ENCODE peak calls at places on chromosomes 4 and X, in four cellular contexts. One of them, this sample, is unnamed.

GRCh38 chrX:120690344-120690743 is 60.5 kb upstream of the C1GALT1C1 start:
- DNase-seq in K562: no peak
- DNase-seq in HepG2: no peak
- DNase-seq in HCT116: no peak
- DNase-seq in this sample: no peak

GRCh38 chr4:69025191-69025998 is 70.9 kb upstream of the UGT2B7 start:
- DNase-seq in K562: no peak
- DNase-seq in HCT116: peak
- DNase-seq in HepG2: peak
- DNase-seq in this sample: no peak

GRCh38 chrX:41558531-41558930 is 111.4 kb downstream of the NYX start:
- DNase-seq in HCT116: no peak
- DNase-seq in HepG2: no peak
- DNase-seq in K562: peak
- DNase-seq in this sample: no peak

GRCh38 chrX:56986138-56986537 is 9.2 kb downstream of the SPIN3 start:
- DNase-seq in K562: no peak
- DNase-seq in HCT116: no peak
- DNase-seq in HepG2: no peak
- DNase-seq in this sample: no peak

GRCh38 chr4:6263541-6264540 is 5.8 kb upstream of the WFS1 start:
- DNase-seq in K562: no peak
- DNase-seq in HepG2: peak
- DNase-seq in HCT116: no peak
- DNase-seq in this sample: no peak

GRCh38 chrX:124093222-124093621 is 131.7 kb downstream of the STAG2 start:
- DNase-seq in HepG2: no peak
- DNase-seq in HCT116: no peak
- DNase-seq in K562: no peak
- DNase-seq in this sample: no peak

GRCh38 chr4:89733936-89734335 is 103.0 kb downstream of the SNCA start:
- DNase-seq in K562: no peak
- DNase-seq in HCT116: no peak
- DNase-seq in HepG2: no peak
- DNase-seq in this sample: no peak

GRCh38 chr4:75549019-75549418 is 6.8 kb upstream of the ODAPH start:
- DNase-seq in HCT116: no peak
- DNase-seq in K562: no peak
- DNase-seq in HepG2: no peak
- DNase-seq in this sample: no peak

GRCh38 chr4:169348541-169348940 is 77.8 kb upstream of the SH3RF1 start:
- DNase-seq in HCT116: no peak
- DNase-seq in K562: no peak
- DNase-seq in HepG2: no peak
- DNase-seq in this sample: no peak

GRCh38 chrX:2383735-2384134 is 117.0 kb downstream of the DHRSX start:
- DNase-seq in HepG2: no peak
- DNase-seq in K562: no peak
- DNase-seq in HCT116: no peak
- DNase-seq in this sample: no peak

GRCh38 chrX:40205471-40205870 is 107.7 kb upstream of the BCOR start:
- DNase-seq in HCT116: no peak
- DNase-seq in K562: no peak
- DNase-seq in HepG2: no peak
- DNase-seq in this sample: no peak

GRCh38 chr4:30943356-30943755 is 223.2 kb downstream of the PCDH7 start:
- DNase-seq in HCT116: no peak
- DNase-seq in HepG2: no peak
- DNase-seq in K562: no peak
- DNase-seq in this sample: no peak

GRCh38 chrX:154658957-154659356 is 5.6 kb upstream of the CTAG2 start:
- DNase-seq in HepG2: no peak
- DNase-seq in HCT116: no peak
- DNase-seq in K562: no peak
- DNase-seq in this sample: no peak

GRCh38 chrX:2228466-2228865 is 272.3 kb downstream of the DHRSX start:
- DNase-seq in K562: no peak
- DNase-seq in HCT116: no peak
- DNase-seq in HepG2: no peak
- DNase-seq in this sample: no peak

GRCh38 chrX:19127649-19128168 is 5.4 kb upstream of the ADGRG2 start:
- DNase-seq in HCT116: no peak
- DNase-seq in K562: no peak
- DNase-seq in HepG2: no peak
- DNase-seq in this sample: no peak

GRCh38 chrX:150507251-150507856 is 61.1 kb upstream of the MTM1 start:
- DNase-seq in HepG2: no peak
- DNase-seq in K562: no peak
- DNase-seq in HCT116: no peak
- DNase-seq in this sample: no peak

GRCh38 chrX:154355094-154355775 is 19.2 kb downstream of the FLNA start:
- DNase-seq in HCT116: no peak
- DNase-seq in HepG2: no peak
- DNase-seq in K562: no peak
- DNase-seq in this sample: no peak

GRCh38 chrX:136030357-136031225 is 45.4 kb downstream of the SLC9A6 start:
- DNase-seq in HepG2: no peak
- DNase-seq in HCT116: no peak
- DNase-seq in K562: no peak
- DNase-seq in this sample: no peak

GRCh38 chrX:125306335-125306866 is 13.3 kb upstream of the TEX13C start:
- DNase-seq in HCT116: no peak
- DNase-seq in HepG2: no peak
- DNase-seq in K562: no peak
- DNase-seq in this sample: no peak

GRCh38 chr4:15953625-15954024 is 9.3 kb downstream of the FGFBP2 start:
- DNase-seq in HepG2: no peak
- DNase-seq in HCT116: no peak
- DNase-seq in K562: no peak
- DNase-seq in this sample: no peak

GRCh38 chrX:96575011-96575410 is 109.6 kb upstream of the DIAPH2 start:
- DNase-seq in K562: no peak
- DNase-seq in HCT116: no peak
- DNase-seq in HepG2: no peak
- DNase-seq in this sample: no peak

GRCh38 chrX:43008356-43008755 is 230.4 kb upstream of the PPP1R2C start:
- DNase-seq in HCT116: no peak
- DNase-seq in K562: no peak
- DNase-seq in HepG2: no peak
- DNase-seq in this sample: no peak

GRCh38 chr4:89311433-89311832 is 3.8 kb upstream of the GPRIN3 start:
- DNase-seq in HCT116: no peak
- DNase-seq in HepG2: no peak
- DNase-seq in K562: no peak
- DNase-seq in this sample: no peak

GRCh38 chr4:173532725-173533511 is 2.9 kb upstream of the HAND2 start:
- DNase-seq in HepG2: no peak
- DNase-seq in K562: no peak
- DNase-seq in HCT116: no peak
- DNase-seq in this sample: no peak

GRCh38 chr4:74546020-74546419 is 101.1 kb downstream of the AREG start:
- DNase-seq in HepG2: no peak
- DNase-seq in HCT116: no peak
- DNase-seq in K562: no peak
- DNase-seq in this sample: no peak

GRCh38 chr4:73433140-73433539 is 2.9 kb upstream of the AFP start:
- DNase-seq in HCT116: no peak
- DNase-seq in HepG2: no peak
- DNase-seq in K562: no peak
- DNase-seq in this sample: no peak

GRCh38 chrX:38968817-38969216 is 167.6 kb downstream of the MID1IP1 start:
- DNase-seq in HCT116: no peak
- DNase-seq in HepG2: no peak
- DNase-seq in K562: no peak
- DNase-seq in this sample: no peak

GRCh38 chrX:77398341-77398740 is 48.8 kb upstream of the FGF16 start:
- DNase-seq in HCT116: no peak
- DNase-seq in HepG2: no peak
- DNase-seq in K562: no peak
- DNase-seq in this sample: no peak

GRCh38 chr4:47641755-47642154 is 156.7 kb downstream of the ATP10D start:
- DNase-seq in K562: no peak
- DNase-seq in HCT116: no peak
- DNase-seq in HepG2: no peak
- DNase-seq in this sample: no peak

GRCh38 chr4:105622269-105622668 is 69.8 kb downstream of the ARHGEF38 start:
- DNase-seq in K562: no peak
- DNase-seq in HepG2: no peak
- DNase-seq in HCT116: no peak
- DNase-seq in this sample: no peak

GRCh38 chrX:2841511-2841910 is 12.8 kb downstream of the GYG2 start:
- DNase-seq in K562: no peak
- DNase-seq in HepG2: no peak
- DNase-seq in HCT116: no peak
- DNase-seq in this sample: no peak

GRCh38 chr4:25313194-25313895 is 771 bp downstream of the ZCCHC4 start:
- DNase-seq in K562: no peak
- DNase-seq in HCT116: no peak
- DNase-seq in HepG2: peak
- DNase-seq in this sample: no peak

GRCh38 chr4:78356251-78356650 is 195.3 kb upstream of the ANXA3 start:
- DNase-seq in HCT116: no peak
- DNase-seq in K562: no peak
- DNase-seq in HepG2: no peak
- DNase-seq in this sample: no peak

GRCh38 chr4:157832596-157832995 is 340.2 kb downstream of the GASK1B start:
- DNase-seq in K562: no peak
- DNase-seq in HepG2: peak
- DNase-seq in HCT116: no peak
- DNase-seq in this sample: no peak

GRCh38 chrX:129665916-129666644 is 11.3 kb upstream of the APLN start:
- DNase-seq in HCT116: peak
- DNase-seq in HepG2: no peak
- DNase-seq in K562: no peak
- DNase-seq in this sample: peak

GRCh38 chr4:24001945-24002640 is 112.2 kb upstream of the PPARGC1A start:
- DNase-seq in HepG2: no peak
- DNase-seq in HCT116: no peak
- DNase-seq in K562: no peak
- DNase-seq in this sample: no peak

GRCh38 chr4:147825451-147826287 is 93.8 kb downstream of the ARHGAP10 start:
- DNase-seq in K562: no peak
- DNase-seq in HepG2: no peak
- DNase-seq in HCT116: no peak
- DNase-seq in this sample: no peak

GRCh38 chr4:125314676-125315570 is at the start of gene FAT4:
- DNase-seq in HepG2: peak
- DNase-seq in K562: peak
- DNase-seq in HCT116: peak
- DNase-seq in this sample: no peak

GRCh38 chrX:13142891-13143290 is 98.5 kb upstream of the FAM9C start:
- DNase-seq in HepG2: no peak
- DNase-seq in HCT116: no peak
- DNase-seq in K562: no peak
- DNase-seq in this sample: no peak
- TF ChIP-seq TCF7L2 in HepG2: no peak
- TF ChIP-seq TCF7L2 in HCT116: no peak
- TF ChIP-seq TCF7L2 in K562: no peak
- TF ChIP-seq TCF7L2 in this sample: no peak

DNA sequence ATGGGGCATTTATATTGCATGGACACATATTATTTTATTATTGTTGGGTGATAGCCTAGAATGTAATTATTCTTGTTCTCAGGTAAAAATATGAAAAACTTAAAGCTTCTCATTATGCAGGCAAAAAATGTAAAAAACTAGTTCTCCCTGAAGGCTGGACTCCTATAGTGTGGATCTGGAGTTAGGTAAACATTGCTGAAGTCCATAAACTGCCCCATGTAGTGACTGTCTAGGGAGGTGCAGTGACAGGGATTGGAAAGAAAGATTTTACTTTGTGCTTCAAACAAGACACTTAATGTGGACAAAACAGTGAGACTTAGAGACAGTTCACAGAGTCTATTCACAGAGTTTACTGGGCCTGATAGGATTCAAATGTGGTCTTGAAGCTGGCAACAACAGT is 17.0 kb downstream of the ADH6 start:
- DNase-seq in HepG2: no peak
- DNase-seq in HCT116: no peak
- DNase-seq in K562: no peak
- DNase-seq in this sample: no peak
- TF ChIP-seq TCF7L2 in HepG2: no peak
- TF ChIP-seq TCF7L2 in HCT116: no peak
- TF ChIP-seq TCF7L2 in K562: no peak
- TF ChIP-seq TCF7L2 in this sample: no peak

GRCh38 chr4:101787917-101788316 is 2.6 kb upstream of the BANK1 start:
- DNase-seq in HCT116: no peak
- DNase-seq in K562: no peak
- DNase-seq in HepG2: no peak
- DNase-seq in this sample: no peak
- TF ChIP-seq TCF7L2 in HCT116: no peak
- TF ChIP-seq TCF7L2 in K562: no peak
- TF ChIP-seq TCF7L2 in HepG2: no peak
- TF ChIP-seq TCF7L2 in this sample: no peak

GRCh38 chr4:40952672-40953071 is 202.9 kb downstream of the NSUN7 start:
- DNase-seq in HepG2: no peak
- DNase-seq in K562: no peak
- DNase-seq in HCT116: no peak
- DNase-seq in this sample: no peak
- TF ChIP-seq TCF7L2 in HepG2: no peak
- TF ChIP-seq TCF7L2 in K562: no peak
- TF ChIP-seq TCF7L2 in HCT116: no peak
- TF ChIP-seq TCF7L2 in this sample: no peak

GRCh38 chr4:37762294-37763163 is 64.0 kb upstream of the PGM2 start:
- DNase-seq in HCT116: peak
- DNase-seq in HepG2: peak
- DNase-seq in K562: no peak
- DNase-seq in this sample: no peak
- TF ChIP-seq TCF7L2 in HCT116: no peak
- TF ChIP-seq TCF7L2 in HepG2: no peak
- TF ChIP-seq TCF7L2 in K562: no peak
- TF ChIP-seq TCF7L2 in this sample: no peak

DNA sequence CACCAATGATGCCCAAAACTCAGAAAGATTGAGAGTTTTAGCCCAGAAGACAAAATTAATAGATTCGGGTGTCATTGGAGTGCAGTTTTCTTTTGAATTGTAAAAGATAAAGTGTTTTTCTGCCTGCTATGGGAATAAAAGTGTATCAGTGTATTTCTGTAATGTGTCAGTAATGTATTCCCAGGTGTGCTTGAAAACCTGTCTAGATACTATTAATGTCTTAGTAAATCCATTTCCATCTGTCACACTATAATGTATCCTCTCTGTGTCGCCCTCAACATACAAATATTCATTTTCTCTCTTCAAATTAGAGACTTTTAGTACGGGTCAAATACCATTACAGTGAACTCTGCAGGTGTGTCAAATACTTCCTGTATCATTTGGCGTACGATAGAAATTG is 43.5 kb upstream of the ARX start:
- DNase-seq in K562: no peak
- DNase-seq in HCT116: no peak
- DNase-seq in HepG2: no peak
- DNase-seq in this sample: no peak
- TF ChIP-seq TCF7L2 in K562: no peak
- TF ChIP-seq TCF7L2 in HCT116: no peak
- TF ChIP-seq TCF7L2 in HepG2: no peak
- TF ChIP-seq TCF7L2 in this sample: no peak

GRCh38 chrX:115693476-115693875 is 132.5 kb downstream of the PLS3 start:
- DNase-seq in HepG2: no peak
- DNase-seq in HCT116: no peak
- DNase-seq in K562: no peak
- DNase-seq in this sample: no peak
- TF ChIP-seq TCF7L2 in HepG2: no peak
- TF ChIP-seq TCF7L2 in HCT116: no peak
- TF ChIP-seq TCF7L2 in K562: no peak
- TF ChIP-seq TCF7L2 in this sample: no peak

This sample was measured in Panc1.